ENCODE peak calls at places on chromosomes 1 and 21, in eight cellular contexts. N is A673; L is sigmoid colon; T is upper lobe of right lung; P is spleen; Z is body of pancreas; D is CD8-positive, alpha-beta T cell; O is fibroblast of lung. J is an unnamed sample.
A peak's percentile ranks its signal among the peaks of the same experiment; 100 is the strongest.

GRCh38 chr1:206508130-206508884 is 976 bp downstream of the RASSF5 start:
- DNase-seq in O (no peak), L (no peak), T (peak; percentile 41), P (no peak), N (no peak), Z (peak; percentile 48), D (no peak), J (no peak)

GRCh38 chr1:28642056-28642846 is 616 bp downstream of the TAF12 start:
- DNase-seq in Z (no peak), L (no peak), T (no peak), O (peak; percentile 8), D (peak; percentile 3), N (no peak), P (no peak), J (no peak)

GRCh38 chr1:54376085-54377039 is 29.8 kb downstream of the SSBP3 start:
- DNase-seq in P (no peak), O (no peak), N (no peak), D (no peak), T (no peak), Z (no peak), L (no peak), J (peak; percentile 74)

GRCh38 chr1:147509786-147510360 is 31.4 kb upstream of the BCL9 start:
- DNase-seq in L (no peak), P (no peak), O (no peak), D (no peak), Z (no peak), T (no peak), N (no peak), J (no peak)

GRCh38 chr1:215754112-215754511 is 187.0 kb downstream of the KCTD3 start:
- DNase-seq in O (no peak), T (no peak), P (no peak), L (no peak), D (no peak), Z (no peak), N (no peak), J (no peak)

GRCh38 chr1:54337928-54338327 is 68.3 kb downstream of the SSBP3 start:
- DNase-seq in D (no peak), P (no peak), O (no peak), Z (no peak), T (no peak), N (no peak), L (no peak), J (no peak)

GRCh38 chr1:15056515-15057285 is 96.8 kb upstream of the TMEM51 start:
- DNase-seq in L (no peak), T (no peak), P (no peak), O (peak; percentile 48), N (no peak), Z (no peak), D (no peak), J (no peak)

GRCh38 chr21:35850029-35850428 is 210.3 kb downstream of the SETD4 start:
- DNase-seq in T (no peak), O (peak; percentile 52), N (no peak), L (no peak), Z (no peak), D (no peak), P (no peak), J (no peak)

GRCh38 chr1:225995919-225996864 is 3.0 kb downstream of the SDE2 start:
- DNase-seq in Z (no peak), N (no peak), T (no peak), O (no peak), D (no peak), P (no peak), L (no peak), J (no peak)

GRCh38 chr1:179091691-179092165 is 9.9 kb downstream of the TOR3A start:
- DNase-seq in L (peak; percentile 88), Z (peak; percentile 80), P (no peak), N (no peak), D (no peak), O (no peak), T (peak; percentile 80), J (no peak)

GRCh38 chr1:67760030-67760821 is 73.0 kb downstream of the GNG12 start:
- DNase-seq in L (no peak), N (peak; percentile 70), T (no peak), Z (peak; percentile 76), D (peak; percentile 30), P (no peak), O (peak; percentile 89), J (peak; percentile 56)

GRCh38 chr1:32966900-32967299 is 2.3 kb upstream of the RNF19B start:
- DNase-seq in N (no peak), O (no peak), T (no peak), Z (no peak), P (no peak), L (no peak), D (no peak), J (no peak)

GRCh38 chr1:182389619-182390047 is 2.0 kb downstream of the GLUL start:
- DNase-seq in N (no peak), L (peak; percentile 78), T (peak; percentile 64), O (no peak), P (no peak), Z (peak; percentile 83), D (no peak), J (no peak)

GRCh38 chr1:14787604-14788003 is 189.1 kb downstream of the KAZN start:
- DNase-seq in L (no peak), T (no peak), O (no peak), D (no peak), P (peak; percentile 28), N (no peak), Z (peak; percentile 43), J (no peak)

GRCh38 chr1:7567376-7567775 is 203.7 kb upstream of the VAMP3 start:
- DNase-seq in P (peak; percentile 43), O (no peak), D (no peak), N (no peak), Z (no peak), L (no peak), T (no peak), J (no peak)

GRCh38 chr1:241470361-241470760 is 49.2 kb downstream of the FH start:
- DNase-seq in Z (no peak), N (no peak), D (no peak), O (no peak), L (no peak), P (no peak), T (no peak), J (no peak)

GRCh38 chr1:161359316-161359715 is 8.4 kb downstream of the CFAP126 start:
- DNase-seq in L (no peak), N (peak; percentile 34), T (no peak), P (no peak), D (no peak), Z (no peak), O (no peak), J (no peak)

GRCh38 chr1:23936481-23937176 is 23.0 kb upstream of the PNRC2 start:
- DNase-seq in Z (no peak), P (no peak), L (no peak), D (no peak), N (peak; percentile 21), T (no peak), O (no peak), J (no peak)

GRCh38 chr21:41834926-41835663 is 44.0 kb downstream of the PRDM15 start:
- DNase-seq in Z (no peak), D (no peak), L (peak; percentile 53), T (peak; percentile 36), O (no peak), P (peak; percentile 62), N (no peak), J (no peak)

GRCh38 chr1:240936911-240937668 is 325.1 kb upstream of the GREM2 start:
- DNase-seq in O (no peak), P (no peak), D (no peak), L (no peak), T (no peak), Z (no peak), N (no peak), J (no peak)

DNA sequence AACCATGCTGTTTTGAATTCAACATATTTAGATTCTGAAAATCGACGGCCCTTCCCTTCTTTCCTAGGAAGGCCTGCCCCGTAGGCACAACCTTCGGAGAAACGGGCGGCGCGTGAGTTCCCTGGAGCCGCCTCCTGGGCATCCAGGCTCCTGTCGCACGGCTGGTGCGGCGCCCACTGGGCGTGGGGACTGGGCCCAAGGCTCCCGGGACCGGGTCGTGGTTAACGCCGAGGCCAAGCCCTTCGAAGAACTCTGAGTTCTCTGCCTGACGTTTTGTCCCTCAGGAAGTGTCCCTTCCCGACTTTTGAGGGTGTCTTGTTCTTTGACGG is 19.2 kb upstream of the TBX15 start:
- DNase-seq in D (no peak), L (no peak), Z (no peak), P (peak; percentile 70), N (no peak), O (no peak), T (no peak), J (no peak)
- H3K27me3 ChIP-seq in D (peaks cover 29% of the 10 kb centered on the region), L (peaks cover 55% of the 10 kb centered on the region), Z (peaks cover 27% of the 10 kb centered on the region), P (peaks cover 78% of the 10 kb centered on the region), N (peaks cover 36% of the 10 kb centered on the region), O (peaks cover 57% of the 10 kb centered on the region), T (peaks cover 68% of the 10 kb centered on the region), J (peaks cover 2% of the 10 kb centered on the region)

DNA sequence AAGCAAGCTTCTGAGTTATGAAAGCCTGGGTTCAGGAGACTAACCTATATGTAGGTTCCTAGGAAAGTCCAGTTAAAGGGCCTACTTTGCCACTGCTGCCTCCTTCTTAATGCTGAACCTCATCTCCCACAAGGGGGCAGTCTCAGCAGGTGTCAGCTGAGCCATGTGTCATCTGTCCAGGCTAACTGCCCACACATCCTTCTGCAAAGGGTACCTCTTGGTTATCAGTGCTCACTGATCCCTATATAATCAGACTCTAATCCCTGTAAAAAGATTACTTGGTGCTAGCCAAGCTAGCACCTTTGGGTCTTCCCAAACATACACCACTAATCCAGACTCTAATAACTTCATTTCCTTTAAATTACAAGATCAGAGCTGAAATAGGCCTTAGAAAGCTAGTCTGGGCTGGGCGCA is 9.0 kb downstream of the PRDX1 start:
- DNase-seq in O (peak; percentile 64), D (peak; percentile 35), N (peak; percentile 63), L (peak; percentile 67), P (no peak), Z (peak; percentile 67), T (no peak), J (no peak)
- TF ChIP-seq CTCF in O (peak; percentile 60), D (peak; percentile 61), N (peak; percentile 78), L (peak; percentile 6), P (peak; percentile 63), Z (peak; percentile 64), T (peak; percentile 74), J (peak; percentile 75)

GRCh38 chr1:212665241-212666115 is 34.2 kb downstream of the BATF3 start:
- DNase-seq in Z (peak; percentile 79), T (peak; percentile 93), O (peak; percentile 76), L (peak; percentile 90), D (peak; percentile 67), P (peak; percentile 95), N (peak; percentile 87), J (peak; percentile 82)
- H3K4me3 ChIP-seq in Z (peak overlapping the region; percentile 56), T (peak overlapping the region; percentile 58), O (peak overlapping the region; percentile 71), L (peak overlapping the region; percentile 63), D (peak overlapping the region; percentile 17), P (peak overlapping the region; percentile 48), N (peak overlapping the region; percentile 50), J (peak overlapping the region; percentile 69)

DNA sequence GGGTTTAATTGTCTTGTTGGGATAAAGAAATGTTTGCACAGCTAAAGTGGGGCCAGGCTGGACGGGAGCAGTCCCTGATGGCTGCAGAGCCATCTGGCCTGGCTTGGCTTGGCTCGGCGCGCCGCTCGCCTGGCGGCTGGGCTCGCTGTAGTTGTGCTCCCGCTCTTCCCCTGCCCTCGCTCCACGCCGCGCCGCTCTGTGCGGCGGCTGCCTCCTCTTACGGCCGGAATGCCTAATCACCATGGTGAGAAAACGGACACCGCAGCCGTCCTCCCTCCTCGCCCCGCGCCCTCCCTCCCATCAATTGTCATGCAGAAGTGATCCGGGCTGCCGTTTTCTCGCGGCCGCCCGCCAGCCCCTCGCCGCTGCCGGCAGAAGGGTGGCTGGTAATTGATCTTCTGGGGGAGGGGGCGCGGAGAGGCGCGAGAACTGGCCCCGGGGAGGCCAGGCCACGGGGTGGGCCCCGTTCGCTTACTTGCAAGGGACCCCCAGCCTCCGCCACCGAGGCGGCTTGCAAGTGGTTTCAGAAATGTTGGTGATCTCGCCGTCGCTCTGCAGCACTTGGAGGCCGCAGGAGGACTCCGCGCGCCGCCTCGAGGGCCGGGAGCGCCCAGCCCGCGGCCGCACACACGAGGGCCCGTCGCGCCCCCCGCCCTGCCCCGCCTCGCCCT is 12.4 kb downstream of the RNF220 start:
- DNase-seq in T (peak; percentile 72), N (no peak), D (no peak), L (no peak), O (peak; percentile 38), P (peak; percentile 87), Z (peak; percentile 41), J (no peak)
- H3K27me3 ChIP-seq in T (peaks cover 95% of the 10 kb centered on the region), N (peaks cover 28% of the 10 kb centered on the region), D (peaks cover 33% of the 10 kb centered on the region), L (peaks cover 22% of the 10 kb centered on the region), O (peaks cover 79% of the 10 kb centered on the region), P (peaks cover 97% of the 10 kb centered on the region), Z (peaks cover 39% of the 10 kb centered on the region), J (peaks cover 1% of the 10 kb centered on the region)

J was measured in GM06990.